ENCODE peak calls at places on chromosomes 13 and 19, in eight cellular contexts. One of them, this sample, is unnamed.

GRCh38 chr19:34667349-34668076 is 9.4 kb downstream of the SCGB2B2 start:
- DNase-seq in HepG2: peak
- DNase-seq in adrenal gland: peak
- DNase-seq in stomach: no peak
- DNase-seq in NB4: peak
- DNase-seq in thyroid gland: peak
- DNase-seq in lower leg skin: no peak
- DNase-seq in A549: no peak
- DNase-seq in this sample: no peak

GRCh38 chr13:40026174-40026585 is 370.7 kb downstream of the COG6 start:
- DNase-seq in HepG2: no peak
- DNase-seq in adrenal gland: no peak
- DNase-seq in stomach: no peak
- DNase-seq in NB4: no peak
- DNase-seq in thyroid gland: no peak
- DNase-seq in lower leg skin: no peak
- DNase-seq in A549: no peak
- DNase-seq in this sample: no peak

GRCh38 chr19:32570081-32570785 is 10.8 kb upstream of the PDCD5 start:
- DNase-seq in HepG2: peak
- DNase-seq in adrenal gland: peak
- DNase-seq in stomach: peak
- DNase-seq in NB4: peak
- DNase-seq in thyroid gland: peak
- DNase-seq in lower leg skin: no peak
- DNase-seq in A549: peak
- DNase-seq in this sample: peak

GRCh38 chr13:44234566-44234965 is 139.1 kb upstream of the SERP2 start:
- DNase-seq in HepG2: no peak
- DNase-seq in adrenal gland: no peak
- DNase-seq in stomach: no peak
- DNase-seq in NB4: no peak
- DNase-seq in thyroid gland: no peak
- DNase-seq in lower leg skin: no peak
- DNase-seq in A549: no peak
- DNase-seq in this sample: no peak

GRCh38 chr13:112150352-112150751 is 83.4 kb downstream of the SOX1 start:
- DNase-seq in HepG2: no peak
- DNase-seq in adrenal gland: no peak
- DNase-seq in stomach: no peak
- DNase-seq in NB4: no peak
- DNase-seq in thyroid gland: peak
- DNase-seq in lower leg skin: peak
- DNase-seq in A549: no peak
- DNase-seq in this sample: no peak

GRCh38 chr13:40799508-40799907 is 10.1 kb downstream of the SLC25A15 start:
- DNase-seq in HepG2: no peak
- DNase-seq in adrenal gland: no peak
- DNase-seq in stomach: no peak
- DNase-seq in NB4: no peak
- DNase-seq in thyroid gland: no peak
- DNase-seq in lower leg skin: no peak
- DNase-seq in A549: no peak
- DNase-seq in this sample: no peak

GRCh38 chr19:40279120-40279551 is 6.0 kb downstream of the AKT2 start:
- DNase-seq in HepG2: no peak
- DNase-seq in adrenal gland: no peak
- DNase-seq in stomach: no peak
- DNase-seq in NB4: no peak
- DNase-seq in thyroid gland: peak
- DNase-seq in lower leg skin: no peak
- DNase-seq in A549: no peak
- DNase-seq in this sample: no peak

GRCh38 chr19:49362048-49362925 is at the start of gene TEAD2:
- DNase-seq in HepG2: peak
- DNase-seq in adrenal gland: peak
- DNase-seq in stomach: peak
- DNase-seq in NB4: no peak
- DNase-seq in thyroid gland: peak
- DNase-seq in lower leg skin: peak
- DNase-seq in A549: peak
- DNase-seq in this sample: peak

GRCh38 chr19:16160943-16161560 is 12.3 kb downstream of the CIB3 start:
- DNase-seq in HepG2: peak
- DNase-seq in adrenal gland: peak
- DNase-seq in stomach: no peak
- DNase-seq in NB4: peak
- DNase-seq in thyroid gland: no peak
- DNase-seq in lower leg skin: no peak
- DNase-seq in A549: peak
- DNase-seq in this sample: no peak

GRCh38 chr13:110463876-110464510 is 97.5 kb downstream of the RAB20 start:
- DNase-seq in HepG2: no peak
- DNase-seq in adrenal gland: no peak
- DNase-seq in stomach: no peak
- DNase-seq in NB4: no peak
- DNase-seq in thyroid gland: no peak
- DNase-seq in lower leg skin: no peak
- DNase-seq in A549: no peak
- DNase-seq in this sample: no peak

GRCh38 chr13:113817860-113818691 is 45.8 kb downstream of the GAS6 start:
- DNase-seq in HepG2: no peak
- DNase-seq in adrenal gland: no peak
- DNase-seq in stomach: no peak
- DNase-seq in NB4: no peak
- DNase-seq in thyroid gland: no peak
- DNase-seq in lower leg skin: no peak
- DNase-seq in A549: no peak
- DNase-seq in this sample: no peak

GRCh38 chr13:33575378-33575777 is 242.6 kb upstream of the RFC3 start:
- DNase-seq in HepG2: no peak
- DNase-seq in adrenal gland: no peak
- DNase-seq in stomach: no peak
- DNase-seq in NB4: no peak
- DNase-seq in thyroid gland: no peak
- DNase-seq in lower leg skin: no peak
- DNase-seq in A549: no peak
- DNase-seq in this sample: no peak
- TF ChIP-seq POLR2A in HepG2: no peak
- TF ChIP-seq POLR2A in adrenal gland: no peak
- TF ChIP-seq POLR2A in stomach: no peak
- TF ChIP-seq POLR2A in NB4: no peak
- TF ChIP-seq POLR2A in thyroid gland: no peak
- TF ChIP-seq POLR2A in lower leg skin: no peak
- TF ChIP-seq POLR2A in A549: no peak
- TF ChIP-seq POLR2A in this sample: no peak

GRCh38 chr19:28598861-28599260 is 614.1 kb downstream of the UQCRFS1 start:
- DNase-seq in HepG2: no peak
- DNase-seq in adrenal gland: no peak
- DNase-seq in stomach: no peak
- DNase-seq in NB4: no peak
- DNase-seq in thyroid gland: no peak
- DNase-seq in lower leg skin: no peak
- DNase-seq in A549: no peak
- DNase-seq in this sample: no peak

GRCh38 chr19:28594737-28595136 is 618.2 kb downstream of the UQCRFS1 start:
- DNase-seq in HepG2: no peak
- DNase-seq in adrenal gland: no peak
- DNase-seq in stomach: no peak
- DNase-seq in NB4: no peak
- DNase-seq in thyroid gland: no peak
- DNase-seq in lower leg skin: no peak
- DNase-seq in A549: no peak
- DNase-seq in this sample: no peak

GRCh38 chr19:28601723-28602440 is 611.1 kb downstream of the UQCRFS1 start:
- DNase-seq in HepG2: no peak
- DNase-seq in adrenal gland: no peak
- DNase-seq in stomach: no peak
- DNase-seq in NB4: no peak
- DNase-seq in thyroid gland: no peak
- DNase-seq in lower leg skin: peak
- DNase-seq in A549: no peak
- DNase-seq in this sample: no peak

GRCh38 chr19:28595722-28596121 is 617.2 kb downstream of the UQCRFS1 start:
- DNase-seq in HepG2: no peak
- DNase-seq in adrenal gland: no peak
- DNase-seq in stomach: no peak
- DNase-seq in NB4: no peak
- DNase-seq in thyroid gland: no peak
- DNase-seq in lower leg skin: no peak
- DNase-seq in A549: no peak
- DNase-seq in this sample: no peak

GRCh38 chr19:28596561-28597071 is 616.3 kb downstream of the UQCRFS1 start:
- DNase-seq in HepG2: no peak
- DNase-seq in adrenal gland: no peak
- DNase-seq in stomach: no peak
- DNase-seq in NB4: no peak
- DNase-seq in thyroid gland: no peak
- DNase-seq in lower leg skin: no peak
- DNase-seq in A549: no peak
- DNase-seq in this sample: no peak
- TF ChIP-seq POLR2A in HepG2: no peak
- TF ChIP-seq POLR2A in adrenal gland: no peak
- TF ChIP-seq POLR2A in stomach: no peak
- TF ChIP-seq POLR2A in NB4: no peak
- TF ChIP-seq POLR2A in thyroid gland: no peak
- TF ChIP-seq POLR2A in lower leg skin: no peak
- TF ChIP-seq POLR2A in A549: no peak
- TF ChIP-seq POLR2A in this sample: no peak

DNA sequence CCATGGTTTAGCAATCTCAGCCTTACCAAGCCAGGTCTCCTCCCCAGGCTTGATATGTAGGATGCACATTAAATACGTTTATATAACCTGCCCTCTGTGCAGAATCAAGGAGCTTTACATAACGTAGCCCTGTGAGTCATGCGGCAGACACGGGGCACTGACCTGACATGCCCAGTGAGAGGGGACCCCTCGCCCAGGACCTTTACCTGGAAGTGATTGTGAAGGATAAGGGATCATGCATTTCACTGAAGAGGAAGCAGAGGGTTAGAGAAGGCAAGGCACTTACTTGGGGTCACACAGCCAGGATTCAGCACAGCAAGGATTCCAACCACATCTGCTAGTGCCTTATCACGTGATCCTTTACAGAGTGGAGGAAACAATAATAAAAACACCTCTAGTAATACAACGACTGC is 18.9 kb upstream of the FOSB start:
- DNase-seq in HepG2: peak
- DNase-seq in adrenal gland: no peak
- DNase-seq in stomach: no peak
- DNase-seq in NB4: no peak
- DNase-seq in thyroid gland: no peak
- DNase-seq in lower leg skin: no peak
- DNase-seq in A549: no peak
- DNase-seq in this sample: no peak
- TF ChIP-seq POLR2A in HepG2: no peak
- TF ChIP-seq POLR2A in adrenal gland: no peak
- TF ChIP-seq POLR2A in stomach: no peak
- TF ChIP-seq POLR2A in NB4: no peak
- TF ChIP-seq POLR2A in thyroid gland: no peak
- TF ChIP-seq POLR2A in lower leg skin: no peak
- TF ChIP-seq POLR2A in A549: no peak
- TF ChIP-seq POLR2A in this sample: no peak

GRCh38 chr19:17470204-17470841 is at the start of gene SLC27A1:
- DNase-seq in HepG2: peak
- DNase-seq in adrenal gland: peak
- DNase-seq in stomach: peak
- DNase-seq in NB4: peak
- DNase-seq in thyroid gland: peak
- DNase-seq in lower leg skin: peak
- DNase-seq in A549: peak
- DNase-seq in this sample: peak
- TF ChIP-seq POLR2A in HepG2: peak
- TF ChIP-seq POLR2A in adrenal gland: peak
- TF ChIP-seq POLR2A in stomach: no peak
- TF ChIP-seq POLR2A in NB4: no peak
- TF ChIP-seq POLR2A in thyroid gland: no peak
- TF ChIP-seq POLR2A in lower leg skin: no peak
- TF ChIP-seq POLR2A in A549: no peak
- TF ChIP-seq POLR2A in this sample: no peak

DNA sequence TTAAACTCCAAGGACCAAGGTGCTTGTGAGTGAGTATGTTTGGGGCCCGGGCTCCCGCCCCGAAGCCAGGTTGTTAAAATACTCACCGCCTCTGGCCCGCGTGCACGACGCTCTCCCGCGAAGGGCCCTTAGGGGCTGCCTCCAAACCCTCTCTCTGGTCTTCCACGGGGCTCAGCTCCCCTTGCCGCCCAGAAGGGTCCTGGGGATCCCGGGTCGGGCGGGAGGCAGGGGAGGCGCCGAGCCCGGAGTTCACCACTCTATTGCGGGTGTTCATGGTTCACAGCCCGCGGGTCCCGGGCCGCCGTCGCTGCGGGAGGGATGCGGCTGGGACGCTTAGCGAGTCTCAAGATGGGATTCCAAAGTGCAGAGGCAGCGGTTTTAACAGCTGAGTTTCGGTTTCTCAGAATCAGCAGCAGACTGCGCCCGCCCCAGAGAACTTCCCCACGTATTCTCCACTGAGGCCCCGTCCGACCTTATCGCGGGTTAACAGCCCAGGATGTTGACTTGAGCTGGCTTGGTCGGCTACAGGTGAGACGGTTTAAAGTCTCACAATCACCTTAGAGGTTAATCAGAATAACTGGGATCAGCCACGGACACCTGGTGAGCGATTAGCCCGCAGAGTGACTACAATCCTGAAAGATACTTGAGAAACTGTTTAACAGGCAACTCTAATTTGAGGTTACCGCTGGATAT is at the start of gene EPSTI1:
- DNase-seq in HepG2: no peak
- DNase-seq in adrenal gland: peak
- DNase-seq in stomach: peak
- DNase-seq in NB4: peak
- DNase-seq in thyroid gland: peak
- DNase-seq in lower leg skin: peak
- DNase-seq in A549: no peak
- DNase-seq in this sample: peak
- TF ChIP-seq POLR2A in HepG2: no peak
- TF ChIP-seq POLR2A in adrenal gland: peak
- TF ChIP-seq POLR2A in stomach: no peak
- TF ChIP-seq POLR2A in NB4: no peak
- TF ChIP-seq POLR2A in thyroid gland: no peak
- TF ChIP-seq POLR2A in lower leg skin: no peak
- TF ChIP-seq POLR2A in A549: no peak
- TF ChIP-seq POLR2A in this sample: peak

This sample was measured in Peyer's patch.